ENCODE peak calls at places on chromosomes 13 and 19, in nine cellular contexts. V is ascending aorta, S is heart left ventricle, H is fibroblast of lung, T is right cardiac atrium, N is iPS DF 6.9, L is mammary epithelial cell, U is SJCRH30, W is neural progenitor cell. R is an unnamed sample. For H3K27me3, the result is how much of the 10 kb centered on the place peaks cover.

GRCh38 chr13:100818706-100819105 is 144.1 kb upstream of the TMTC4 start:
- DNase-seq in S (no peak), T (no peak), W (no peak), U (no peak), L (no peak), H (peak), N (no peak), V (no peak), R (peak)

GRCh38 chr19:18502633-18503294 is 19.1 kb downstream of the ELL start:
- DNase-seq in V (no peak), U (no peak), L (no peak), W (no peak), S (no peak), H (no peak), T (no peak), N (no peak), R (peak)

GRCh38 chr13:50911051-50911690 is 1.6 kb downstream of the RNASEH2B start:
- DNase-seq in U (no peak), T (no peak), N (no peak), L (peak), S (no peak), H (peak), V (no peak), W (peak), R (no peak)

GRCh38 chr19:5586300-5587070 is 18.7 kb upstream of the TINCR start:
- DNase-seq in H (peak), T (no peak), N (no peak), S (no peak), W (no peak), U (no peak), L (no peak), V (no peak), R (no peak)

GRCh38 chr19:4051175-4052101 is 15.3 kb downstream of the ZBTB7A start:
- DNase-seq in L (peak), N (no peak), H (peak), V (no peak), T (peak), U (no peak), S (no peak), W (no peak), R (no peak)

GRCh38 chr19:2350656-2351055 is 9.4 kb upstream of the TMPRSS9 start:
- DNase-seq in H (no peak), V (no peak), S (no peak), T (no peak), N (no peak), L (no peak), U (no peak), W (no peak), R (no peak)

GRCh38 chr19:34793562-34793961 is 20.5 kb upstream of the ZNF599 start:
- DNase-seq in T (no peak), S (no peak), H (no peak), L (no peak), U (no peak), W (no peak), N (no peak), V (no peak), R (no peak)

GRCh38 chr13:23753523-23753922 is 135.7 kb downstream of the MIPEP start:
- DNase-seq in W (no peak), N (no peak), T (no peak), H (peak), V (no peak), S (no peak), U (no peak), L (peak), R (no peak)

GRCh38 chr13:101579291-101579802 is 126.9 kb downstream of the ITGBL1 start:
- DNase-seq in U (no peak), N (no peak), H (peak), V (no peak), T (no peak), W (no peak), S (no peak), L (peak), R (no peak)

GRCh38 chr19:1243768-1244692 is 2.5 kb downstream of the ATP5F1D start:
- DNase-seq in L (peak), V (peak), N (no peak), W (peak), U (peak), S (peak), T (peak), H (peak), R (peak)

GRCh38 chr13:54852831-54853230 is 1824.2 kb downstream of the OLFM4 start:
- DNase-seq in L (no peak), U (no peak), T (no peak), W (no peak), H (no peak), S (no peak), N (no peak), V (no peak), R (no peak)

GRCh38 chr19:54316746-54317107 is 3.8 kb upstream of the LILRA5 start:
- DNase-seq in T (peak), H (no peak), L (no peak), N (no peak), V (no peak), U (no peak), W (peak), S (no peak), R (no peak)

GRCh38 chr19:54317108-54317964 is 4.4 kb upstream of the LILRA5 start:
- DNase-seq in L (no peak), S (no peak), W (no peak), U (no peak), T (no peak), N (no peak), V (no peak), H (no peak), R (no peak)

GRCh38 chr19:54320271-54320670 is 7.3 kb upstream of the LILRA5 start:
- DNase-seq in S (no peak), L (no peak), W (no peak), T (no peak), U (no peak), H (no peak), N (no peak), V (no peak), R (no peak)

GRCh38 chr19:54317965-54318240 is 4.9 kb upstream of the LILRA5 start:
- DNase-seq in W (no peak), T (no peak), V (no peak), N (no peak), U (no peak), H (no peak), L (no peak), S (no peak), R (no peak)

GRCh38 chr19:54319049-54319448 is 6.1 kb upstream of the LILRA5 start:
- DNase-seq in T (no peak), V (no peak), U (no peak), N (no peak), S (no peak), L (no peak), H (no peak), W (no peak), R (no peak)
- H3K27me3 ChIP-seq in T (under half), V (under half), U (under half), N (under half), S (under half), L (under half), H (under half), W (under half), R (under half)

DNA sequence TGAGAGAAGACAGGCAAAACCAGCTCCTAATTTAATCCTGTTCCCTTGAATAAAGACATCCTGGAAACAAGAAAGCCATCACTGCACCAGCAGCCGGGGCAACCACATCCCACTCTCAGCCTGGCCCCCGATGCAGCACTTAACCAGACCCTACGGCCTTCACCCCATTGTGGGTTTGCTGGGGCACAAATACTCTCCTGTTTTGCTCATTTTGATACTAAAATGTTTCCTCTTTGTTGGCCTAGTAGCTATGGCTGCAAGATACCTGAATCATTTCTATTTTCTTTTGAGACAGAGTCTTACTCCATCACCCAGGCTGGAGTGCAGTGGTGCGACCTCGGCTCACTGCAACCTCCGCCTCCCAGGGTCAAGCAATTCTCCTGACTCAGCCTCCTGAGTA is 28.4 kb downstream of the ANKRD27 start:
- DNase-seq in H (no peak), U (no peak), T (no peak), W (no peak), N (no peak), V (no peak), L (no peak), S (no peak), R (no peak)
- H3K4me3 ChIP-seq in H (no peak), U (no peak), T (no peak), W (no peak), N (no peak), V (no peak), L (no peak), S (no peak), R (no peak)

GRCh38 chr19:41988947-41989346 is 5.1 kb downstream of the ATP1A3 start:
- DNase-seq in S (no peak), W (no peak), U (no peak), V (no peak), T (no peak), L (no peak), H (no peak), N (no peak), R (no peak)

GRCh38 chr19:41993612-41994483 is at the start of gene ATP1A3:
- DNase-seq in L (peak), N (no peak), S (peak), W (peak), T (peak), V (no peak), U (peak), H (peak), R (peak)

GRCh38 chr19:41991025-41991424 is 3.0 kb downstream of the ATP1A3 start:
- DNase-seq in V (no peak), S (peak), T (peak), U (no peak), N (no peak), H (no peak), L (no peak), W (peak), R (no peak)

GRCh38 chr19:41990028-41990427 is 4.0 kb downstream of the ATP1A3 start:
- DNase-seq in N (no peak), S (no peak), L (no peak), W (no peak), V (no peak), U (no peak), H (no peak), T (no peak), R (no peak)

GRCh38 chr19:41990615-41991014 is 3.4 kb downstream of the ATP1A3 start:
- DNase-seq in T (no peak), W (no peak), L (no peak), H (no peak), S (no peak), V (no peak), N (no peak), U (no peak), R (no peak)
- H3K27me3 ChIP-seq in T (under half), W (half or more), L (under half), H (under half), S (under half), V (under half), N (under half), U (under half), R (under half)

GRCh38 chr13:19601749-19602725 is 31.4 kb upstream of the MPHOSPH8 start:
- DNase-seq in T (peak), S (peak), V (no peak), L (peak), U (peak), N (no peak), H (peak), W (peak), R (no peak)
- H3K4me3 ChIP-seq in T (peak), S (peak), V (peak), L (peak), U (peak), N (peak), H (peak), W (peak), R (peak)

DNA sequence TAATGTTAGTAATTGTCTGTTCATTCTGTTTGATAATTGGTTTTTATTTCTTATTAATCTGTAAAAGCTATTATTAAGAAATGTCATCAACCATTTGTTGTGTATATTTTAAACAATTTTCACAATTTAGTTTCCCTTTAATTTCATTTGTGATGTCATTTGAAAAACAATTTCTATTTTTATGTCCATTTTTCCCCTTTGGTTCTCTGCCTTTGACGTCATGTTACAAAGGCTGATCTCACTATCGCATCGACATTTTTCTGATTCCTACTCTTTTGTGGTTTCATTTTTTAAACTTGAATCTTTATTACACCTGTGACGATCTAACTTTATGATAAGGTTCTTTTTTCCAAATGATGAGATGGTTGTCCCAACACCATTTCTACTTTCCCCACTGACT is 191.0 kb upstream of the ZNF507 start:
- DNase-seq in N (no peak), H (no peak), V (no peak), T (no peak), S (no peak), U (no peak), W (no peak), L (no peak), R (no peak)
- H3K27me3 ChIP-seq in N (under half), H (under half), V (under half), T (under half), S (under half), U (under half), W (under half), L (under half), R (under half)

GRCh38 chr19:17326595-17326966 is 8.1 kb downstream of the ANO8 start:
- DNase-seq in H (no peak), V (no peak), W (peak), L (peak), T (no peak), S (no peak), N (no peak), U (no peak), R (no peak)
- H3K4me3 ChIP-seq in H (no peak), V (no peak), W (no peak), L (peak), T (no peak), S (no peak), N (no peak), U (no peak), R (no peak)